ENCODE peak calls at places on chromosomes 7 and 10, in nine cellular contexts. J is transverse colon, T is A673, Y is H9, P is dorsolateral prefrontal cortex, I is hepatocyte, O is caudate nucleus, U is K562, W is heart right ventricle. Z is an unnamed sample.

GRCh38 chr10:70668454-70668970 is 3.8 kb upstream of the ADAMTS14 start:
- DNase-seq in J (no peak), T (no peak), Y (no peak), P (no peak), I (no peak), O (no peak), U (no peak), W (no peak), Z (no peak)

GRCh38 chr10:43055991-43056567 is 20.8 kb upstream of the RET start:
- DNase-seq in J (peak; percentile 1), T (no peak), Y (no peak), P (peak; percentile 29), I (no peak), O (no peak), U (no peak), W (no peak), Z (no peak)

GRCh38 chr7:66697451-66698438 is 42.8 kb upstream of the RABGEF1 start:
- DNase-seq in J (no peak), T (no peak), Y (no peak), P (peak; percentile 87), I (no peak), O (peak; percentile 68), U (peak; percentile 37), W (peak; percentile 58), Z (peak; percentile 67)

GRCh38 chr10:32139223-32140073 is 83.2 kb upstream of the KIF5B start:
- DNase-seq in J (peak; percentile 86), T (peak; percentile 98), Y (peak; percentile 96), P (peak; percentile 47), I (peak; percentile 79), O (no peak), U (peak; percentile 87), W (peak; percentile 78), Z (no peak)

GRCh38 chr10:12768156-12768731 is 233.3 kb downstream of the CCDC3 start:
- DNase-seq in J (no peak), T (no peak), Y (no peak), P (no peak), I (no peak), O (no peak), U (no peak), W (no peak), Z (no peak)

GRCh38 chr10:79333513-79333912 is 13.8 kb upstream of the PPIF start:
- DNase-seq in J (no peak), T (no peak), Y (no peak), P (peak; percentile 14), I (no peak), O (no peak), U (no peak), W (no peak), Z (no peak)

GRCh38 chr7:142815099-142815498 is 39.8 kb upstream of the EPHB6 start:
- DNase-seq in J (no peak), T (no peak), Y (no peak), P (no peak), I (no peak), O (no peak), U (no peak), W (no peak), Z (no peak)

GRCh38 chr10:86139066-86139657 is 227.4 kb downstream of the GRID1 start:
- DNase-seq in J (no peak), T (peak; percentile 8), Y (peak; percentile 76), P (no peak), I (peak; percentile 60), O (no peak), U (peak; percentile 11), W (no peak), Z (peak; percentile 31)

GRCh38 chr10:130300608-130301025 is 164.4 kb downstream of the GLRX3 start:
- DNase-seq in J (no peak), T (peak; percentile 52), Y (no peak), P (no peak), I (no peak), O (no peak), U (no peak), W (peak; percentile 61), Z (no peak)

GRCh38 chr10:72318383-72319262 is 36.1 kb downstream of the DNAJB12 start:
- DNase-seq in J (no peak), T (no peak), Y (no peak), P (no peak), I (peak; percentile 9), O (no peak), U (no peak), W (no peak), Z (no peak)

GRCh38 chr10:72315611-72316385 is 38.9 kb downstream of the DNAJB12 start:
- DNase-seq in J (peak; percentile 69), T (no peak), Y (no peak), P (no peak), I (peak; percentile 51), O (no peak), U (no peak), W (no peak), Z (no peak)

GRCh38 chr10:72316386-72316700 is 38.4 kb downstream of the DNAJB12 start:
- DNase-seq in J (no peak), T (no peak), Y (no peak), P (no peak), I (peak; percentile 3), O (no peak), U (no peak), W (no peak), Z (no peak)

GRCh38 chr10:72315054-72315453 is 39.7 kb downstream of the DNAJB12 start:
- DNase-seq in J (no peak), T (no peak), Y (peak; percentile 52), P (no peak), I (peak; percentile 3), O (no peak), U (no peak), W (no peak), Z (no peak)

DNA sequence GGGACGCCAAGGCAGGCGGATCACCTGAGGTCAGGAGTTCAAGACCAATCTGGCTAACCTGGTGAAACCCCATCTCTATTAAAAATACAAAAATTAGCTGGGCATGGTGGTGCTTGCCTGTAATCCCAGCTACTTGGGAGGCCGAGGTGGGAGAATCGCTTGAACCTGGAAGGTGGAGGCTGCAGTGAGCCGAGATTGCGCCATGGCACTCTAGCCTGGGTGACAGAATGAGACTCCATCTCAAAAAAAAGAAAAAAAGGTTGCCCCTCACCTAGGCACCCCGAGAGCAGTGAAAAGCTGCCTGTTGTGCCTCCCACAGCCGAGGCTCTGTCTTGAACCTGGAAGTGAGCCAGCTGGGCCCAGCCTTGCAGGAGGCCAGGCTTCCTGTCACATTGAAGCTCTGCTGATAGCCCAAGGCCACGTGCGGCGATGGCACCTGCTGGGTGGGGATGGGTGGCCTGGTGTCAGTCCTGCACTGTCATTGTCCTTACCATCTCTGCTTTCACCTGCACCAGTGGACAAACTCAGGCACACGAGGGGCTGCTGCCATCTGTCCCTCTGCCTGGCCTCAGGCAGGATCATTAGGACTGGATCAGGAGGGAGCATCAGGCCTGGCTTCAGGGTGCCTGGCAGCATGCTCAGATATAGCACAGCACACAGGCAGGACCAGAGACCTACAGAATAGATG is 37.8 kb downstream of the DNAJB12 start:
- DNase-seq in J (peak; percentile 84), T (peak; percentile 50), Y (no peak), P (no peak), I (peak; percentile 44), O (no peak), U (peak; percentile 77), W (peak; percentile 76), Z (no peak)
- H3K27ac ChIP-seq in J (peak overlapping the region; percentile 69), T (no peak overlapping the region), Y (no peak overlapping the region), P (peak overlapping the region; percentile 48), I (peak overlapping the region; percentile 82), O (no peak overlapping the region), U (peak overlapping the region; percentile 43), W (peak overlapping the region; percentile 80), Z (peak overlapping the region; percentile 58)

GRCh38 chr7:85184599-85185354 is 2.1 kb downstream of the SEMA3D start:
- DNase-seq in J (peak; percentile 8), T (peak; percentile 64), Y (peak; percentile 37), P (peak; percentile 43), I (peak; percentile 67), O (no peak), U (no peak), W (no peak), Z (no peak)
- H3K27ac ChIP-seq in J (peak overlapping the region; percentile 63), T (peak overlapping the region; percentile 84), Y (no peak overlapping the region), P (no peak overlapping the region), I (peak overlapping the region; percentile 94), O (no peak overlapping the region), U (no peak overlapping the region), W (no peak overlapping the region), Z (no peak overlapping the region)

GRCh38 chr7:46649896-46650295 is 728.8 kb upstream of the IGFBP3 start:
- DNase-seq in J (no peak), T (no peak), Y (no peak), P (no peak), I (no peak), O (no peak), U (no peak), W (no peak), Z (no peak)

GRCh38 chr7:46653848-46654247 is 732.8 kb upstream of the IGFBP3 start:
- DNase-seq in J (no peak), T (no peak), Y (no peak), P (no peak), I (no peak), O (no peak), U (no peak), W (no peak), Z (no peak)

GRCh38 chr7:46651561-46652088 is 730.6 kb upstream of the IGFBP3 start:
- DNase-seq in J (no peak), T (no peak), Y (no peak), P (no peak), I (peak; percentile 37), O (no peak), U (no peak), W (no peak), Z (no peak)

GRCh38 chr7:46651070-46651469 is 730.0 kb upstream of the IGFBP3 start:
- DNase-seq in J (peak; percentile 24), T (no peak), Y (no peak), P (no peak), I (peak; percentile 81), O (no peak), U (no peak), W (no peak), Z (no peak)

DNA sequence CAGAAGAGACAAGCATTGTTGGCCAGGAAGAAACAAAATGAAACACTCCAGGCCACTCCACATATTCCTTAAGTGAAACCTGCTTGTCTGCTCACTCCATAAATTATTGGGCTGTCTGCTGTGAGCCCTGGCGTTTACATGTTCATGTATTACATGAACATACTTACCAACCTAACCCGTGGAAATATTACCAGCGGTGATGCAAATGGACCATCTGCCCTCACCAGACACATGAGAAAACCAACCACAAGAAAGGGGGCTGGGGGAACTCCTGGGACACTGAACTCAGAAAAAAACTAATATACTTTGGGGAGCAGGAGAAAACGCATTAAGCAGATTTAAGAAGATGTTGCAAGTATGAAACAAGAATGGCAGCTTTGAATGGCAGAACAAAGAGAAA is 731.2 kb upstream of the IGFBP3 start:
- DNase-seq in J (no peak), T (no peak), Y (no peak), P (no peak), I (no peak), O (no peak), U (no peak), W (no peak), Z (no peak)
- H3K27ac ChIP-seq in J (peak overlapping the region; percentile 55), T (no peak overlapping the region), Y (no peak overlapping the region), P (no peak overlapping the region), I (peak overlapping the region; percentile 95), O (no peak overlapping the region), U (no peak overlapping the region), W (no peak overlapping the region), Z (no peak overlapping the region)

DNA sequence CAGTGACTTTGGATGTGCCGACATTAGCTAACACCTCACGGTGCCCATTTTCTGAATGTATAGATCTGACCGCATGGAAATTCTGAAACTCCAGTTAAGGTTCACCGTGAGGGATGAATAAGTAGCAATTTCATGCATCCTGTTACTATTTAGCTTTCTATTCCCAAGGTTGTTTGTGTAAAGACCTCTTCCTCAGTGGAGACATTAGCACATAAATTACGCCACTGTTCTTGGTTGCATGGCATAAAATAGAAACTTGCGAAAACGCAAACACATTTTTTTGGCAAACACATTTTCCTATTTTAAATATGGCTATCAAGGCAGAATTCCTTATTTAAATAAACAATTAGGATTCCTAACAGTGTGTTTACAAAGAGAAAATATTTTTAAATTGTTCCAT is 36.5 kb downstream of the DENND2A start:
- DNase-seq in J (no peak), T (no peak), Y (no peak), P (no peak), I (no peak), O (no peak), U (no peak), W (no peak), Z (no peak)
- H3K27ac ChIP-seq in J (peak overlapping the region; percentile 65), T (no peak overlapping the region), Y (no peak overlapping the region), P (no peak overlapping the region), I (no peak overlapping the region), O (no peak overlapping the region), U (no peak overlapping the region), W (no peak overlapping the region), Z (no peak overlapping the region)